ENCODE peak calls at places on chromosomes 13 and 19, in six cellular contexts. X is GM12865, I is heart right ventricle, P is body of pancreas, V is progenitor cell of endocrine pancreas, C is ovary. T is an unnamed sample.

GRCh38 chr13:27130223-27131015 is 41.2 kb downstream of the USP12 start:
- DNase-seq in X (no peak), I (no peak), P (no peak), V (no peak), C (no peak), T (no peak)

GRCh38 chr19:41869374-41869955 is 7.6 kb upstream of the CD79A start:
- DNase-seq in X (no peak), I (no peak), P (no peak), V (no peak), C (no peak), T (no peak)

GRCh38 chr13:113629814-113630213 is 28.2 kb downstream of the ATP4B start:
- DNase-seq in X (no peak), I (peak; percentile 2), P (no peak), V (no peak), C (no peak), T (no peak)

GRCh38 chr19:10043286-10043927 is 30.1 kb downstream of the RDH8 start:
- DNase-seq in X (no peak), I (no peak), P (no peak), V (no peak), C (no peak), T (no peak)

GRCh38 chr19:3336680-3337523 is 29.5 kb upstream of the NFIC start:
- DNase-seq in X (no peak), I (peak; percentile 87), P (peak; percentile 99), V (no peak), C (peak; percentile 94), T (no peak)

GRCh38 chr13:44715287-44716224 is 139.4 kb upstream of the TSC22D1 start:
- DNase-seq in X (no peak), I (no peak), P (no peak), V (no peak), C (no peak), T (no peak)

GRCh38 chr13:57250472-57250871 is 83.5 kb downstream of the PRR20E start:
- DNase-seq in X (no peak), I (no peak), P (no peak), V (no peak), C (no peak), T (no peak)

GRCh38 chr13:26024558-26024957 is 27.3 kb downstream of the SHISA2 start:
- DNase-seq in X (no peak), I (no peak), P (no peak), V (no peak), C (no peak), T (no peak)

GRCh38 chr13:44207476-44207875 is 166.1 kb upstream of the SERP2 start:
- DNase-seq in X (no peak), I (no peak), P (no peak), V (no peak), C (no peak), T (no peak)

GRCh38 chr13:98927954-98928927 is 49.6 kb downstream of the DOCK9 start:
- DNase-seq in X (no peak), I (no peak), P (peak; percentile 12), V (no peak), C (peak; percentile 56), T (no peak)

GRCh38 chr19:3176715-3177501 is 1.7 kb upstream of the S1PR4 start:
- DNase-seq in X (peak; percentile 64), I (no peak), P (no peak), V (no peak), C (no peak), T (peak; percentile 69)

GRCh38 chr13:75299913-75300862 is 181.8 kb downstream of the TBC1D4 start:
- DNase-seq in X (peak; percentile 78), I (no peak), P (no peak), V (no peak), C (no peak), T (no peak)

GRCh38 chr13:71605744-71606143 is 261.3 kb downstream of the DACH1 start:
- DNase-seq in X (no peak), I (no peak), P (no peak), V (no peak), C (no peak), T (no peak)

GRCh38 chr13:34750078-34750703 is 191.9 kb upstream of the NBEA start:
- DNase-seq in X (peak; percentile 26), I (peak; percentile 26), P (peak; percentile 27), V (no peak), C (peak; percentile 71), T (no peak)

GRCh38 chr13:37303610-37304009 is 198.1 kb upstream of the CSNK1A1L start:
- DNase-seq in X (no peak), I (no peak), P (no peak), V (no peak), C (no peak), T (no peak)

GRCh38 chr19:46036745-46037126 is 4.1 kb downstream of the IGFL4 start:
- DNase-seq in X (no peak), I (no peak), P (no peak), V (no peak), C (no peak), T (no peak)

GRCh38 chr13:52127378-52127777 is 1.5 kb downstream of the NEK5 start:
- DNase-seq in X (no peak), I (no peak), P (no peak), V (no peak), C (no peak), T (no peak)

GRCh38 chr19:7900401-7900870 is 3.2 kb upstream of the MAP2K7 start:
- DNase-seq in X (no peak), I (no peak), P (no peak), V (no peak), C (no peak), T (no peak)

GRCh38 chr13:101514100-101514499 is 61.6 kb downstream of the ITGBL1 start:
- DNase-seq in X (no peak), I (no peak), P (no peak), V (no peak), C (no peak), T (no peak)

GRCh38 chr19:16403151-16403977 is 68.4 kb downstream of the EPS15L1 start:
- DNase-seq in X (no peak), I (no peak), P (no peak), V (no peak), C (peak; percentile 73), T (no peak)

GRCh38 chr19:3494051-3494450 is 6.4 kb downstream of the DOHH start:
- DNase-seq in X (peak; percentile 23), I (no peak), P (no peak), V (no peak), C (no peak), T (no peak)

GRCh38 chr19:40797166-40797962 is 1.6 kb upstream of the EGLN2 start:
- DNase-seq in X (no peak), I (no peak), P (no peak), V (no peak), C (no peak), T (no peak)

GRCh38 chr19:5988520-5989387 is 10.8 kb upstream of the RANBP3 start:
- DNase-seq in X (no peak), I (no peak), P (no peak), V (no peak), C (no peak), T (no peak)

DNA sequence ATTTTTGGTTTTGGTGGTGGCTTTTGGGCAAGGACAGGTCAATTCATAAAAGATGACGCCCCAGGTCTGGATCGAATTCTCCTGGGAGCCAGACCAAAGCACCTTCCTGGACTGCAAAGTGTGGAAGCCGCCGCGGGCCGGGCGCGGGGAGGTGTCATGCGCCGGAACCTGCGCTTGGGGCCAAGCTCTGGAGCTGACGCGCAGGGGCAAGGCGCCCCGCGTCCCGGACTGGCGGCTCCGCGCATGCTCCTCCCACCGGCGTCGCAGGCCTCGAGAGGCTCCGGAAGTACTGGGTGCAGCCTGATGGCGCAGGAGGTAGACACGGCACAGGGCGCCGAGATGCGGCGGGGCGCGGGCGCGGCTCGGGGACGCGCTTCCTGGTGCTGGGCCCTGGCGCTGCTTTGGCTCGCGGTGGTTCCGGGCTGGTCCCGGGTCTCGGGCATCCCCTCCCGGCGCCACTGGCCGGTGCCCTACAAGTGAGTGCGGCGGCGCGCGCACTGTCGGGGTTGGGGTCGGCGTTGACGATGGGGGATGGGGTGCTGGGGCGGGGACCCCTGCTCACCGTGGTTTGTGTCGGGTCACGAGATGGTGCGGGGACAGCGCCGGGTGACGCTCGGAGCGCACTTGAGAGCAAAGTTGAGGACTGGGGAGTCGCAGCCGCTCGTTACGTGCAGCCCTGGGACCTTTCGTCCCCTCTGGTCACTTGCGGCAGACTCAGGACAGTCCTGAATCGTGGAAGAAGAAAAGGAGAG is at the start of gene CLN5:
- DNase-seq in X (peak; percentile 98), I (peak; percentile 95), P (peak; percentile 97), V (peak; percentile 85), C (peak; percentile 93), T (peak; percentile 75)
- TF ChIP-seq CTCF in X (no peak), I (no peak), P (peak; percentile 22), V (no peak), C (peak; percentile 40), T (no peak)

GRCh38 chr19:1247747-1248453 is 483 bp upstream of the MIDN start:
- DNase-seq in X (peak; percentile 67), I (peak; percentile 80), P (peak; percentile 88), V (no peak), C (peak; percentile 84), T (peak; percentile 74)
- TF ChIP-seq CTCF in X (peak; percentile 43), I (no peak), P (peak; percentile 24), V (peak; percentile 47), C (peak; percentile 53), T (no peak)

GRCh38 chr19:35661995-35662340 is 4.3 kb upstream of the UPK1A start:
- DNase-seq in X (no peak), I (no peak), P (no peak), V (no peak), C (no peak), T (no peak)

GRCh38 chr19:35656700-35657099 is 8.6 kb downstream of the COX6B1 start:
- DNase-seq in X (no peak), I (no peak), P (no peak), V (no peak), C (no peak), T (no peak)

GRCh38 chr19:35655600-35655999 is 7.5 kb downstream of the COX6B1 start:
- DNase-seq in X (no peak), I (no peak), P (no peak), V (no peak), C (no peak), T (no peak)

GRCh38 chr19:35663981-35664380 is 2.3 kb upstream of the UPK1A start:
- DNase-seq in X (no peak), I (no peak), P (no peak), V (no peak), C (no peak), T (no peak)

DNA sequence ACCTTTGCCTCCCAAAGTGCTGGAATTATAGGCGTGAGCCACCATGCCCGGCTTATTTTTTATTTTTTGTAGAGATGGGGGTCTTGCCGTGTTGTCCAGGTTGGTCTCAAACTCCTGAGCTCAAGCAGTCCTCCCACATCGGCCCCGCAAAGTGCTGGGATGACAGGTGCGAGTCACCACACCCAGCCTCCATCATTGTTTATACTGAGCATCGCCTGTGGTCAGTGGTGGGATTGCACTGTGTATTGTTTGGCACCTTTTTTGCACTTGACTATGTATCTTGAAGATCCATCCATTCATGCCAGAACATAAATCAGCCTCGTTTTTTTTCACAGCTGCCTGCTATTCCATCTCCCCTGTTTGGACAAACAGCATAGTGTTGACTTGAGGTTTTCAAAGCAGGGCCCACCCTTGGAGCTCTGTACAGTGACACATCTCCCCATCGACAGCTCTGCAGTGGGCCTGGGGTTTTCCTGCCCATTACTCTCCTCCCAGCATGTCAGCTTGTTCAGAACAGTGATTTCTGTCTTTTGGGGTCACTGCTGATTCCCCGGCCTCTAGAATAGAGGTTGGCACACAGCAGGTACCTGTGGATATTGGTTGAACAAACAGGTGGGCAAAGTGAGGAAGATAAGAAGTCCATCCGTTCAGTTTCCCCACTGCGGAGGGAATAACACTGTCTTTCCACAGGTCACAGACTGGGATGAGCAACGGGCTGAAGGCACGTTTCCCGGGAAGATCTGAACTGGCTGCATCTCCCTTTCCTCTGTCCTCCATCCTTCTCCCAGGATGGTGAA is 8.2 kb upstream of the UPK1A start:
- DNase-seq in X (no peak), I (no peak), P (no peak), V (no peak), C (no peak), T (no peak)
- TF ChIP-seq CTCF in X (no peak), I (no peak), P (no peak), V (no peak), C (no peak), T (peak; percentile 41)

GRCh38 chr13:70518081-70518480 is 409.8 kb upstream of the KLHL1 start:
- DNase-seq in X (no peak), I (no peak), P (no peak), V (no peak), C (no peak), T (no peak)
- TF ChIP-seq CTCF in X (no peak), I (no peak), P (no peak), V (no peak), C (no peak), T (no peak)

T was measured in Calu3.